ENCODE peak calls at places on chromosomes 13 and 19, in nine cellular contexts. E, U, F, A, N, P, G, C and M are unnamed samples. For H3K9me3, the result is how much of the 10 kb centered on the place peaks cover.

GRCh38 chr19:30253581-30253996 is 118.6 kb upstream of the ZNF536 start:
- DNase-seq in C (no peak), G (no peak), N (no peak), E (no peak), A (no peak), U (no peak), F (no peak), P (no peak), M (no peak)

GRCh38 chr19:40586611-40587010 is 9.9 kb downstream of the SHKBP1 start:
- DNase-seq in N (no peak), C (no peak), G (no peak), U (no peak), F (no peak), P (no peak), A (no peak), E (no peak), M (no peak)

GRCh38 chr13:43245374-43245964 is 222.1 kb downstream of the DNAJC15 start:
- DNase-seq in P (no peak), C (no peak), U (peak), N (no peak), A (peak), F (no peak), G (no peak), E (peak), M (no peak)

GRCh38 chr19:28980236-28980868 is 232.6 kb downstream of the UQCRFS1 start:
- DNase-seq in F (no peak), E (no peak), P (no peak), C (no peak), G (no peak), N (no peak), A (no peak), U (no peak), M (no peak)

GRCh38 chr19:55446060-55446459 is 3.0 kb upstream of the SHISA7 start:
- DNase-seq in N (no peak), C (no peak), G (no peak), E (no peak), U (no peak), A (no peak), F (no peak), P (no peak), M (no peak)

GRCh38 chr13:43799191-43799590 is 12.4 kb upstream of the ENOX1 start:
- DNase-seq in U (no peak), A (no peak), E (no peak), F (no peak), C (no peak), P (no peak), N (no peak), G (no peak), M (no peak)

GRCh38 chr13:64553411-64554129 is 2676.6 kb downstream of the PCDH9 start:
- DNase-seq in E (peak), P (no peak), N (no peak), C (no peak), U (peak), F (no peak), G (no peak), A (no peak), M (no peak)

GRCh38 chr19:10353793-10354391 is 14.5 kb upstream of the ICAM3 start:
- DNase-seq in U (no peak), A (peak), E (peak), N (peak), C (no peak), F (no peak), G (no peak), P (peak), M (peak)

GRCh38 chr19:46373573-46374359 is 26.9 kb downstream of the PPP5C start:
- DNase-seq in C (peak), F (peak), G (peak), P (peak), U (no peak), A (no peak), E (peak), N (no peak), M (peak)

GRCh38 chr19:51097796-51098195 is 10.4 kb downstream of the CTU1 start:
- DNase-seq in U (no peak), P (no peak), G (no peak), A (no peak), F (no peak), E (no peak), N (no peak), C (no peak), M (no peak)

GRCh38 chr19:51097166-51097736 is 11.0 kb downstream of the CTU1 start:
- DNase-seq in G (peak), N (peak), U (no peak), P (peak), E (peak), F (peak), A (peak), C (peak), M (peak)

GRCh38 chr19:51099070-51099382 is 9.2 kb downstream of the CTU1 start:
- DNase-seq in P (no peak), N (no peak), U (no peak), E (no peak), C (no peak), A (no peak), F (no peak), G (no peak), M (no peak)

GRCh38 chr19:51096473-51097165 is 11.6 kb downstream of the CTU1 start:
- DNase-seq in N (no peak), C (no peak), U (no peak), F (no peak), G (no peak), A (no peak), E (no peak), P (no peak), M (no peak)

GRCh38 chr19:51098366-51099069 is 9.7 kb downstream of the CTU1 start:
- DNase-seq in N (no peak), U (no peak), P (peak), F (no peak), G (peak), C (no peak), A (peak), E (peak), M (peak)
- H3K4me3 ChIP-seq in N (no peak), U (no peak), P (peak), F (peak), G (no peak), C (no peak), A (no peak), E (no peak), M (no peak)

GRCh38 chr19:14467816-14468215 is 7.3 kb downstream of the PTGER1 start:
- DNase-seq in N (no peak), P (no peak), G (no peak), U (no peak), E (no peak), F (no peak), C (no peak), A (no peak), M (no peak)
- TF ChIP-seq CTCF in N (no peak), P (no peak), G (no peak), U (no peak), E (no peak), F (no peak), C (no peak), A (no peak), M (no peak)

GRCh38 chr19:11685676-11686650 is 52.8 kb downstream of the ZNF823 start:
- DNase-seq in E (no peak), A (no peak), P (no peak), F (no peak), N (no peak), C (no peak), G (no peak), U (no peak), M (no peak)
- H3K9me3 ChIP-seq in E (under half), A (under half), P (under half), F (under half), N (under half), C (under half), G (under half), U (under half), M (under half)

GRCh38 chr13:112744306-112745021 is 54.6 kb downstream of the ATP11A start:
- DNase-seq in E (no peak), G (peak), C (no peak), U (no peak), A (peak), F (no peak), N (peak), P (no peak), M (no peak)
- H3K4me3 ChIP-seq in E (no peak), G (no peak), C (no peak), U (peak), A (no peak), F (no peak), N (no peak), P (no peak), M (no peak)

DNA sequence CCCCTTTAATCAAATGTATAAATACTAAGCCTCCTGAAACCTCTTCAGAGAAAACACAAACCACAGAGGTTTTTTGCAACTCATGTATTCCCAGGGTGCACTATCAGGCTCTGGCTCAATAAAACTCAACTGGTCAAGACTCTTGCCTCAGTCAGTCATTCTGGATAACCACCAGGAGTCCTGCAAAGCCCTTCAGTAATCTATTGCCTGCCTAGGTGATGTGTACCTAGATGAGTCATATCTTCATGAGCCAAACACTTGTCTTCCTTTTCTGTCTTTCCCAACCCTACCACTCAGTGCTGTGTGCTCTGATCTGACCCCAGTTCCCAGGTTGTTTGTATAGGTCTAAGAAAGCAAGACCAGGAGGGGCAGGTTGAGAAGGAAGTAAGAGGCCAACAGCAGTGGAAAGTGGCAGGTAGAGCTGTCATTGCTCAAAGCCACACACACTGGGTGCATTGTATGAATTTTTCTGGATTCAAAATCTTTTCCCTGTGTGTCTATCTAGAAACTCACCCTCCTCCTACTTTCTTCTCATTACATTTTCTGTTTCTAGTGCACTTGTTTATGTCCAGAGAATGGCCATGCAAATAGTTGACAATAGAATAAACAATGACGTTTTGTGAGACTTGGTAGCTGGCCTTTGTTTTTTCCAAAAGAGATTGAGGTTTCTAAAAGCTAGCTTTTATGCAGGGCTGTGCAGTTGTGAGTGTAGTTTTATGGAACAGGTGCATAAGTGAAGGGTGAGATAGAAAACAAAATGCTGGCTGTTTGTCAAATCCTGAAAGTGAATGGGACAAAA is 48.1 kb downstream of the PSG1 start:
- DNase-seq in G (no peak), U (no peak), C (no peak), F (no peak), P (no peak), A (no peak), E (no peak), N (no peak), M (no peak)
- TF ChIP-seq CTCF in G (no peak), U (no peak), C (no peak), F (no peak), P (no peak), A (no peak), E (no peak), N (no peak), M (no peak)

DNA sequence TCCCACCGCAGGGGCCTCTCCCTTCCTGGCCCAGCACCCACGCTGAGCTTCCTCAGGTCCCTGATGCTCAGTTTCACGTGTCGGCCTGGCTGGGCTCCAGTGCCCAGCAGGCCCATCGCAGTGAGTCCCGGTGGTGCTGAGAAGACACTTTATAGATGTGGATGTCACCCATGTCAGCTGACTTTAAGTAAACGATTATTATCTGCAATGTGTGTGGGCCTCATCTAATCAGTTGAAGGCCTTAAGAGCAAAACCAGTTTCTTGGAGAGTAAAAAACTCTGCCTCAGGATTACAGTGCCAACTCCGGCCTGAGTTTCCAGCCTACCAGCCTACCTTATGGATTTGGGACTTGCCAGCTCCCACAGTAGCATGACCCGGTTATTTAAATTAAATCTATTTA is 17.3 kb upstream of the SMIM17 start:
- DNase-seq in A (no peak), P (no peak), F (no peak), E (no peak), U (no peak), G (no peak), N (no peak), C (no peak), M (no peak)
- H3K9me3 ChIP-seq in A (under half), P (under half), F (half or more), E (under half), U (half or more), G (under half), N (half or more), C (half or more), M (under half)